ENCODE peak calls at places on chromosomes 11 and 22, in five cellular contexts. J, X, O, A and N are unnamed samples.

GRCh38 chr11:70879601-70880285 is 372.6 kb downstream of the SHANK2 start:
- DNase-seq in A (no peak), O (no peak), J (no peak), X (no peak), N (no peak)

GRCh38 chr11:16924826-16925494 is 89.3 kb downstream of the PLEKHA7 start:
- DNase-seq in A (peak; percentile 82), O (peak; percentile 78), X (no peak), J (peak; percentile 22), N (peak; percentile 32)

GRCh38 chr11:28910926-28911325 is 802.7 kb downstream of the METTL15 start:
- DNase-seq in X (no peak), J (no peak), O (no peak), A (no peak), N (peak; percentile 16)

GRCh38 chr11:48006301-48006992 is 26.1 kb downstream of the PTPRJ start:
- DNase-seq in A (no peak), J (no peak), X (no peak), O (no peak), N (peak; percentile 71)

GRCh38 chr11:9330387-9331384 is 16.3 kb upstream of the TMEM41B start:
- DNase-seq in A (no peak), O (no peak), J (peak; percentile 43), X (no peak), N (peak; percentile 40)

GRCh38 chr11:22347857-22348496 is 9.8 kb downstream of the SLC17A6 start:
- DNase-seq in X (no peak), O (no peak), A (no peak), J (no peak), N (no peak)

GRCh38 chr11:89566972-89567371 is 75.8 kb upstream of the NOX4 start:
- DNase-seq in J (no peak), O (no peak), A (no peak), X (no peak), N (no peak)

GRCh38 chr11:104060820-104061219 is 24.4 kb downstream of the DDI1 start:
- DNase-seq in O (no peak), A (no peak), J (no peak), X (no peak), N (no peak)

GRCh38 chr11:76641905-76642304 is 28.6 kb downstream of the LRRC32 start:
- DNase-seq in X (no peak), O (no peak), J (no peak), A (no peak), N (no peak)

GRCh38 chr11:17609536-17610401 is 62.7 kb downstream of the OTOG start:
- DNase-seq in O (peak; percentile 54), X (no peak), A (no peak), J (no peak), N (no peak)

GRCh38 chr11:117972044-117972443 is 14.2 kb upstream of the IL10RA start:
- DNase-seq in J (no peak), O (no peak), A (no peak), X (no peak), N (no peak)

GRCh38 chr11:31956310-31956709 is 134.6 kb upstream of the RCN1 start:
- DNase-seq in X (no peak), O (no peak), J (no peak), A (no peak), N (peak; percentile 20)

GRCh38 chr11:15893080-15893492 is 463.3 kb downstream of the SOX6 start:
- DNase-seq in A (no peak), O (no peak), J (peak; percentile 96), X (no peak), N (no peak)

GRCh38 chr11:29432719-29433325 is 584.0 kb downstream of the KCNA4 start:
- DNase-seq in A (no peak), O (no peak), X (no peak), J (peak; percentile 7), N (peak; percentile 38)

GRCh38 chr22:39825661-39826102 is 67.9 kb downstream of the ENTHD1 start:
- DNase-seq in X (no peak), A (no peak), J (no peak), O (no peak), N (no peak)

GRCh38 chr11:79244805-79245197 is 196.0 kb downstream of the TENM4 start:
- DNase-seq in X (no peak), J (no peak), A (no peak), O (no peak), N (no peak)

GRCh38 chr11:27444801-27445215 is 27.8 kb downstream of the LGR4 start:
- DNase-seq in X (no peak), J (no peak), O (no peak), A (no peak), N (no peak)

GRCh38 chr11:34840736-34841386 is 75.3 kb downstream of the APIP start:
- DNase-seq in O (no peak), A (no peak), X (no peak), J (peak; percentile 30), N (peak; percentile 52)

GRCh38 chr22:30694638-30695350 is at the start of gene OSBP2:
- DNase-seq in A (peak; percentile 61), X (no peak), J (no peak), O (peak; percentile 76), N (no peak)

GRCh38 chr11:1203505-1204271 is 19.2 kb upstream of the MUC5B start:
- DNase-seq in X (no peak), J (no peak), A (peak; percentile 44), O (peak; percentile 70), N (no peak)

GRCh38 chr11:73972620-73973449 is 9.8 kb downstream of the UCP2 start:
- DNase-seq in J (no peak), O (no peak), X (no peak), A (no peak), N (no peak)

GRCh38 chr11:102462610-102463009 is 10.0 kb upstream of the TMEM123 start:
- DNase-seq in A (peak; percentile 63), J (no peak), O (no peak), X (no peak), N (no peak)

GRCh38 chr22:20966883-20967696 is at the start of gene AIFM3:
- DNase-seq in O (no peak), A (no peak), X (no peak), J (no peak), N (no peak)

GRCh38 chr11:116701297-116701801 is 71.4 kb downstream of the BUD13 start:
- DNase-seq in X (no peak), J (no peak), O (peak; percentile 64), A (no peak), N (no peak)

GRCh38 chr11:133408936-133409335 is 123.4 kb downstream of the OPCML start:
- DNase-seq in J (no peak), X (no peak), A (no peak), O (no peak), N (no peak)

GRCh38 chr11:7364660-7365059 is 113.0 kb downstream of the SYT9 start:
- DNase-seq in X (no peak), O (no peak), J (no peak), A (no peak), N (no peak)

GRCh38 chr11:91527380-91528030 is 697.1 kb upstream of the FAT3 start:
- DNase-seq in O (no peak), A (no peak), J (no peak), X (no peak), N (no peak)

GRCh38 chr11:123601136-123601535 is 53.3 kb downstream of the SCN3B start:
- DNase-seq in J (peak; percentile 50), O (no peak), A (no peak), X (no peak), N (peak; percentile 61)

GRCh38 chr22:19430890-19431541 is 517 bp downstream of the HIRA start:
- DNase-seq in J (peak; percentile 39), X (peak; percentile 11), A (peak; percentile 91), O (peak; percentile 73), N (peak; percentile 38)

GRCh38 chr11:29321293-29322132 is 695.3 kb downstream of the KCNA4 start:
- DNase-seq in O (no peak), X (no peak), J (peak; percentile 83), A (no peak), N (peak; percentile 36)

GRCh38 chr11:65396769-65397745 is 10.6 kb downstream of the FRMD8 start:
- DNase-seq in A (no peak), X (no peak), J (no peak), O (no peak), N (no peak)

GRCh38 chr11:69696749-69697488 is 6.9 kb downstream of the FGF19 start:
- DNase-seq in J (no peak), X (no peak), O (no peak), A (no peak), N (no peak)

GRCh38 chr11:72429626-72430025 is 4.7 kb downstream of the CLPB start:
- DNase-seq in A (no peak), J (no peak), X (no peak), O (no peak), N (no peak)